ENCODE peak calls at places on chromosomes 6 and 20, in five cellular contexts. One of them, this sample, is unnamed. For H3K4me1 and H4K20me1, the result is how much of the 10 kb centered on the place peaks cover.

GRCh38 chr6:113172531-113172966 is 684.6 kb upstream of the MARCKS start:
- DNase-seq in HepG2: no peak
- DNase-seq in endothelial cell of umbilical vein: peak
- DNase-seq in HCT116: no peak
- DNase-seq in H1: no peak
- DNase-seq in this sample: no peak

GRCh38 chr6:157974341-157974894 is 7.2 kb upstream of the SYNJ2 start:
- DNase-seq in HepG2: no peak
- DNase-seq in endothelial cell of umbilical vein: no peak
- DNase-seq in HCT116: no peak
- DNase-seq in H1: no peak
- DNase-seq in this sample: peak

GRCh38 chr6:134686071-134686470 is 263.8 kb downstream of the ALDH8A1 start:
- DNase-seq in HepG2: no peak
- DNase-seq in endothelial cell of umbilical vein: no peak
- DNase-seq in HCT116: no peak
- DNase-seq in H1: no peak
- DNase-seq in this sample: peak

GRCh38 chr6:168032383-168032760 is 34.9 kb downstream of the KIF25 start:
- DNase-seq in HepG2: no peak
- DNase-seq in endothelial cell of umbilical vein: no peak
- DNase-seq in HCT116: no peak
- DNase-seq in H1: no peak
- DNase-seq in this sample: peak

GRCh38 chr20:22966787-22967464 is 68.2 kb upstream of the SSTR4 start:
- DNase-seq in HepG2: no peak
- DNase-seq in endothelial cell of umbilical vein: no peak
- DNase-seq in HCT116: no peak
- DNase-seq in H1: no peak
- DNase-seq in this sample: no peak

GRCh38 chr20:31721408-31722332 is 998 bp downstream of the BCL2L1 start:
- DNase-seq in HepG2: no peak
- DNase-seq in endothelial cell of umbilical vein: peak
- DNase-seq in HCT116: no peak
- DNase-seq in H1: no peak
- DNase-seq in this sample: no peak

GRCh38 chr20:48528346-48528745 is 299.5 kb downstream of the PREX1 start:
- DNase-seq in HepG2: no peak
- DNase-seq in endothelial cell of umbilical vein: no peak
- DNase-seq in HCT116: no peak
- DNase-seq in H1: peak
- DNase-seq in this sample: no peak

GRCh38 chr20:326645-327031 is 1.3 kb downstream of the SOX12 start:
- DNase-seq in HepG2: no peak
- DNase-seq in endothelial cell of umbilical vein: peak
- DNase-seq in HCT116: no peak
- DNase-seq in H1: no peak
- DNase-seq in this sample: no peak

GRCh38 chr6:129497591-129498555 is 212.1 kb downstream of the ARHGAP18 start:
- DNase-seq in HepG2: no peak
- DNase-seq in endothelial cell of umbilical vein: no peak
- DNase-seq in HCT116: no peak
- DNase-seq in H1: no peak
- DNase-seq in this sample: peak

GRCh38 chr6:45327956-45328522 is at the start of gene RUNX2:
- DNase-seq in HepG2: no peak
- DNase-seq in endothelial cell of umbilical vein: no peak
- DNase-seq in HCT116: no peak
- DNase-seq in H1: no peak
- DNase-seq in this sample: peak

GRCh38 chr6:73768630-73769029 is 72.6 kb downstream of the CD109 start:
- DNase-seq in HepG2: no peak
- DNase-seq in endothelial cell of umbilical vein: no peak
- DNase-seq in HCT116: no peak
- DNase-seq in H1: no peak
- DNase-seq in this sample: no peak

DNA sequence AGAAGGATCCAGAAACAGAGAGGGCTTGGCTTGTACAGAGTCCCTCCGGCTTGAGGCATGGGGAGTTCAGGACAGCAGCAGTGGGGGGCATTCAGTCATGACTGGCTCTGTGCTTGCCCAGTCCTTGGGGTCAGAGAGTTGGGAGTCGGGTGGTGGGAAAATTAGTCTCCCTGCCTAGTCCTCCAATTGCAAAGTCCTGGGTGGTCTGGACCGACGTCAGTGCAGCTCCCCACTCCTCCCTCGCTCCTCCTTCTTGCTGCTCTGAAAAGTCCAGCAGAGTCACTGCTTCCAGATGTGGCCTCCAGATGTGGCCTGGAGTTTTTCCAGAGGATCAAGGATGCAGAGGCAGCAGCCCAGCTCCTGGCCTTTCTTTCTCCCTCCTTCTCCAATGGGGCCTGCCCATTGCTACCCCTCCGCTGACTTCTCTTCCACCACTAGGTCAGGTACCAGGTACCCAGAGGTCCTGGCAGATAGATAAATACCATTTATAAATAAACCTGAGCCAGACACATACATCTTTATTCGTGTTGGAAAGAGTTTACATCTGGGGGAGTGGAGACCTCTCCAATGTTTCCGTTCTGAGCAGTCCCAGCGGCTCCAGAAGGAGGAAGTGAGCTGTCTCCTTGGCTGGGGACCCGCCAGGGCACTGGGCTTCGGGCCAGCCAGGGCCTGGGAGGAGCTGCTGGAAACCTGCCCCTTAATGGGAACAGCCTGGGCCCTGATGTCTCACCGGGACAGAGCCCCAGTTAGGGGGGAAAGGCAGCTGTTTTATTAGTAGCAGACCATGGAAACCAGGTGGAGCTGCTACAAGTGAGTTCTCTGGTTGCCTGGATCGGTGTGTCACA is 49.0 kb upstream of the RNF24 start:
- DNase-seq in HepG2: no peak
- DNase-seq in endothelial cell of umbilical vein: peak
- DNase-seq in HCT116: peak
- DNase-seq in H1: peak
- DNase-seq in this sample: peak
- H3K4me1 ChIP-seq in HepG2: under half
- H3K4me1 ChIP-seq in endothelial cell of umbilical vein: under half
- H3K4me1 ChIP-seq in HCT116: under half
- H3K4me1 ChIP-seq in H1: under half
- H3K4me1 ChIP-seq in this sample: under half

GRCh38 chr20:63696311-63696627 is 183 bp upstream of the TNFRSF6B start:
- DNase-seq in HepG2: no peak
- DNase-seq in endothelial cell of umbilical vein: no peak
- DNase-seq in HCT116: peak
- DNase-seq in H1: no peak
- DNase-seq in this sample: no peak
- TF ChIP-seq POLR2A in HepG2: peak
- TF ChIP-seq POLR2A in endothelial cell of umbilical vein: no peak
- TF ChIP-seq POLR2A in HCT116: no peak
- TF ChIP-seq POLR2A in H1: no peak
- TF ChIP-seq POLR2A in this sample: no peak

DNA sequence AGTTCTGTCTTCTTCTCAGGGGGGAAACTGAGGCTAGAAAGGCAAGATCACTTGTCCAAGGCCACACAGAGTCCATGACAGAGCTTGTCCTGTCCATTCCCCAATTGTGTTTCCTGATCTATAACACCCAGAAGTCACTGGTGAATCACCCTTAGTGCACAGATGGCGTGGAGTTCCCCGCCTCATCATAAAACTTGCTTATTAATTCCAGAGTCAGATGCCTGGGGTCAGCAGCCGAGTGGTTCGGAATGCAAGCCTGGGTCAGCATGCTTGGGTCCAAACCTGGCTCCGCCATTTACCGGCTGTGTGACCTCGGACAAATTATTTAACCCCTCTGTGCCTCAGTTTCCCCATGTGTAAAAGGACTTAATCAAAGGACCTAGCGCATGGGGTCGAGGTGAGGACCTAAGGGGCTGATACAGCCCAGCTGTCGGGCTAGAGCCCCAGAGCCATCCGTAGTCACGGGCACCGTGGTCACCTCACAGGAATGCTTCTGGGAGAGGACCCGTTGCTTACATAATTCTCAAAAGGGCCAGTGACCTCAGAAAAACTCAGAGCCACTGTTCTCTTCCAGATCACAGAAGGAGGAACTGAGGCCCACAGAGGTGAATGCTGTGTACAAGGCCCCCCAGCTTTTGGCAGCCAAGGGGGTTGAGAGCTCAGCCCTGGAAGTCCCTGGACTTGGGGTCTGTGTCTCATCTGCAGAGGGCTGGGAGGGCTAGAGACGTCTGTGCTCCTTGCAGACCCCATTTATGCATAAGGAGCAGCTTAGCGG is 1.4 kb upstream of the ZBP1 start:
- DNase-seq in HepG2: no peak
- DNase-seq in endothelial cell of umbilical vein: no peak
- DNase-seq in HCT116: no peak
- DNase-seq in H1: peak
- DNase-seq in this sample: no peak
- H4K20me1 ChIP-seq in HepG2: under half
- H4K20me1 ChIP-seq in endothelial cell of umbilical vein: under half
- H4K20me1 ChIP-seq in HCT116: under half
- H4K20me1 ChIP-seq in H1: under half
- H4K20me1 ChIP-seq in this sample: under half

GRCh38 chr20:35653893-35654292 is 10.8 kb downstream of the CPNE1 start:
- DNase-seq in HepG2: no peak
- DNase-seq in endothelial cell of umbilical vein: no peak
- DNase-seq in HCT116: no peak
- DNase-seq in H1: no peak
- DNase-seq in this sample: no peak
- H3K4me1 ChIP-seq in HepG2: under half
- H3K4me1 ChIP-seq in endothelial cell of umbilical vein: under half
- H3K4me1 ChIP-seq in HCT116: under half
- H3K4me1 ChIP-seq in H1: under half
- H3K4me1 ChIP-seq in this sample: under half

DNA sequence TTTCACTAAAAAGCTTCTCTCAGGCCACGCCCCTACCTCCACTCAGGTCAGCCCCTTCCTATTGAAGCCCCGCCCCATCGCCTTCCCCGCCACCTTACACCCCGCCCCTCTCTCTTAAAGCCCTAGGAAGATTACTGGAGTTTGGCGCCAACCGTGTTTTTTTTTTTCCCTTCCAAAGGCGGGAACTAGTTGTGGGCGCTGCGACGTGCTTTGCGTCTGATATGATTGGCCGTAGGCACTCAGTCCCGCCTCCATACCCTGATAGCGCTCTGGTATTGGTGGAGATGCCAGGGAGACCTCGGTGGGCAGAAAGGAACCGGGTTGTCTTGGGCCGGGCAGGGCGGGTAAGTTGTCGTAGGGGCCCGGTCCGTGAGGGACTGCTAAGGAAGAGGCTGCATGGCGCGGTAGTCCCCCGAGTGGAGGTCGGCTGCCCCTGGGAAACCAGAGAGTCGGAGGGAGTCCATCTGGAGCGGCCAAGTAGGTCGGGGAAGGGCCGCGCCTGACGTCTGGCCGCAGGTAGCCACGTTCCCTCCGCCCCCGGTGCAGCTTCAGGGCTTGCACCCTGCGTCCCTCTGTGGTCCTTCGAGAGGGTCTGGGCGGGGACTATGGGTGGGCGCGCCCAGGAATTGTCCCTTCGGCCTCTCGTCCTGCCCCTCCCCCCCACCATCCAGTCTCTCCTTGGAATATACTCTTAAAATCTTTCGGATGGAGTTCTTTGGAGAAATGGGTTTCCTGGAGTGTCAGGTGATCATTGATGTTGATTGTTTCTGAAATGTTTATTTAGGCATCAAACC is at the start of gene CASP8AP2:
- DNase-seq in HepG2: peak
- DNase-seq in endothelial cell of umbilical vein: peak
- DNase-seq in HCT116: peak
- DNase-seq in H1: peak
- DNase-seq in this sample: peak
- TF ChIP-seq POLR2A in HepG2: peak
- TF ChIP-seq POLR2A in endothelial cell of umbilical vein: peak
- TF ChIP-seq POLR2A in HCT116: peak
- TF ChIP-seq POLR2A in H1: peak
- TF ChIP-seq POLR2A in this sample: no peak

GRCh38 chr6:36523451-36523850 is 23.8 kb downstream of the STK38 start:
- DNase-seq in HepG2: no peak
- DNase-seq in endothelial cell of umbilical vein: no peak
- DNase-seq in HCT116: no peak
- DNase-seq in H1: no peak
- DNase-seq in this sample: no peak

GRCh38 chr6:36526066-36526465 is 21.2 kb downstream of the STK38 start:
- DNase-seq in HepG2: no peak
- DNase-seq in endothelial cell of umbilical vein: no peak
- DNase-seq in HCT116: no peak
- DNase-seq in H1: no peak
- DNase-seq in this sample: no peak

GRCh38 chr6:36523936-36524499 is 23.3 kb downstream of the STK38 start:
- DNase-seq in HepG2: peak
- DNase-seq in endothelial cell of umbilical vein: no peak
- DNase-seq in HCT116: no peak
- DNase-seq in H1: no peak
- DNase-seq in this sample: no peak

GRCh38 chr6:36525346-36525745 is 21.9 kb downstream of the STK38 start:
- DNase-seq in HepG2: no peak
- DNase-seq in endothelial cell of umbilical vein: no peak
- DNase-seq in HCT116: no peak
- DNase-seq in H1: no peak
- DNase-seq in this sample: no peak

DNA sequence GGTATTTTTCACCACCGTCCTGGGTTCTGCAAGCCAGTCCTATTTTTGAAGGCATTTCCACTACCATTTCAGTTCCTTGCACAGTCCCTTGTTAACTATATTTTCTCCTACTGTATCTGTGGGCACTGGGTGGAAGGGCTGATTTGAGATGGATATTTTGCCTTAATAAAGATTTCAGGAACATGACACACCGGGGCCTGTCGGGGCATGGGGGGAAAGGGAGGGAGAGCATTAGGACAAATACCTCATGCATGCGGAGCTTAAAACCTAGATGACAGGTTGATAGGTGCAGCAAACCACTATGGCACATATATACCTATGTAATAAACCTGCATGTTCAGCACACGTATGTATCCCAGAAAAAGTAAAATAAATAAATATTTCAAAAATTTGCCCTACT is 22.4 kb downstream of the STK38 start:
- DNase-seq in HepG2: no peak
- DNase-seq in endothelial cell of umbilical vein: no peak
- DNase-seq in HCT116: no peak
- DNase-seq in H1: no peak
- DNase-seq in this sample: no peak
- H4K20me1 ChIP-seq in HepG2: under half
- H4K20me1 ChIP-seq in endothelial cell of umbilical vein: under half
- H4K20me1 ChIP-seq in HCT116: under half
- H4K20me1 ChIP-seq in H1: under half
- H4K20me1 ChIP-seq in this sample: under half